ENCODE peak calls at places on chromosomes 2 and 18, in eight cellular contexts. G is stomach, N is right atrium auricular region, T is GM23248, X is fibroblast of lung, F is adrenal gland, V is H1, C is esophagus squamous epithelium. O is an unnamed sample. For H3K9me3, the result is how much of the 10 kb centered on the place peaks cover.

GRCh38 chr2:27715318-27716165 is 51.9 kb downstream of the SLC4A1AP start:
- DNase-seq in X (peak), T (peak), G (no peak), N (peak), C (no peak), F (no peak), V (no peak), O (peak)

GRCh38 chr2:152405206-152406118 is 70.5 kb downstream of the FMNL2 start:
- DNase-seq in G (no peak), T (peak), N (no peak), X (no peak), F (no peak), V (no peak), C (no peak), O (no peak)

GRCh38 chr2:78318275-78318674 is 707.2 kb upstream of the REG3G start:
- DNase-seq in N (no peak), V (no peak), C (no peak), F (no peak), G (no peak), T (no peak), X (no peak), O (no peak)

GRCh38 chr18:67266246-67266570 is 250.3 kb downstream of the DSEL start:
- DNase-seq in F (no peak), N (no peak), T (no peak), G (no peak), C (no peak), V (no peak), X (no peak), O (no peak)

GRCh38 chr2:120219291-120219690 is 3.9 kb downstream of the TMEM185B start:
- DNase-seq in V (no peak), F (peak), G (no peak), C (no peak), X (no peak), T (no peak), N (peak), O (no peak)

GRCh38 chr2:218807626-218808025 is 24.0 kb downstream of the PRKAG3 start:
- DNase-seq in X (peak), G (no peak), T (peak), V (no peak), F (no peak), C (no peak), N (peak), O (no peak)

GRCh38 chr2:50781646-50782045 is 250.3 kb downstream of the NRXN1 start:
- DNase-seq in F (no peak), T (no peak), V (no peak), X (no peak), G (no peak), N (no peak), C (no peak), O (no peak)

GRCh38 chr2:44181648-44182047 is 13.0 kb downstream of the PPM1B start:
- DNase-seq in G (no peak), N (no peak), V (no peak), F (no peak), X (no peak), T (no peak), C (no peak), O (no peak)

GRCh38 chr18:3966985-3967856 is 487.9 kb downstream of the DLGAP1 start:
- DNase-seq in T (peak), F (peak), V (no peak), N (no peak), X (no peak), G (no peak), C (no peak), O (no peak)

GRCh38 chr2:144372484-144373195 is 147.3 kb downstream of the ZEB2 start:
- DNase-seq in X (no peak), V (no peak), T (peak), N (no peak), F (no peak), C (no peak), G (no peak), O (peak)

GRCh38 chr18:8807502-8807833 is 102.1 kb downstream of the MTCL1 start:
- DNase-seq in F (no peak), X (no peak), C (no peak), N (no peak), T (no peak), G (no peak), V (no peak), O (no peak)

GRCh38 chr2:201857326-201857725 is 51.0 kb downstream of the CDK15 start:
- DNase-seq in G (no peak), X (no peak), F (no peak), N (no peak), V (no peak), C (no peak), T (no peak), O (no peak)

GRCh38 chr2:36177282-36177681 is 178.3 kb upstream of the CRIM1 start:
- DNase-seq in F (no peak), T (no peak), X (no peak), N (no peak), G (no peak), C (no peak), V (no peak), O (no peak)

GRCh38 chr2:2743164-2743571 is 412.1 kb upstream of the MYT1L start:
- DNase-seq in N (peak), G (no peak), T (peak), F (peak), C (no peak), X (no peak), V (no peak), O (peak)

GRCh38 chr18:42268793-42269192 is 313.8 kb downstream of the PIK3C3 start:
- DNase-seq in N (no peak), F (no peak), T (no peak), G (no peak), C (no peak), X (no peak), V (no peak), O (no peak)

GRCh38 chr2:129935118-129935517 is 44.3 kb upstream of the RAB6C start:
- DNase-seq in G (no peak), X (no peak), T (peak), C (no peak), N (no peak), V (no peak), F (no peak), O (no peak)

GRCh38 chr2:13005761-13006336 is 289.1 kb downstream of the TRIB2 start:
- DNase-seq in X (peak), G (no peak), T (no peak), C (no peak), F (no peak), V (no peak), N (no peak), O (no peak)

GRCh38 chr2:133422946-133423345 is 145.3 kb downstream of the NCKAP5 start:
- DNase-seq in X (peak), G (no peak), F (no peak), T (peak), V (no peak), C (no peak), N (no peak), O (no peak)

GRCh38 chr2:19434413-19434812 is 76.0 kb upstream of the OSR1 start:
- DNase-seq in X (no peak), C (no peak), T (no peak), V (no peak), F (no peak), G (no peak), N (no peak), O (no peak)

GRCh38 chr2:33529771-33530481 is 53.5 kb downstream of the RASGRP3 start:
- DNase-seq in C (no peak), X (peak), G (no peak), T (peak), N (no peak), V (no peak), F (no peak), O (peak)

GRCh38 chr2:96656540-96656939 is 14.0 kb downstream of the FER1L5 start:
- DNase-seq in T (no peak), V (no peak), C (no peak), X (no peak), F (no peak), G (no peak), N (no peak), O (no peak)

GRCh38 chr2:24471662-24472061 is 19.4 kb upstream of the NCOA1 start:
- DNase-seq in X (no peak), C (no peak), V (no peak), G (no peak), T (peak), F (no peak), N (no peak), O (peak)

GRCh38 chr2:226079677-226080076 is 680.2 kb downstream of the NYAP2 start:
- DNase-seq in G (no peak), N (no peak), X (peak), F (no peak), T (peak), C (no peak), V (no peak), O (no peak)

GRCh38 chr18:46079336-46079735 is 7.3 kb upstream of the PSTPIP2 start:
- DNase-seq in G (no peak), V (no peak), C (no peak), X (no peak), F (no peak), T (no peak), N (peak), O (no peak)

GRCh38 chr2:159083601-159084000 is 115.2 kb downstream of the TANC1 start:
- DNase-seq in V (no peak), F (no peak), T (peak), C (no peak), X (no peak), G (no peak), N (no peak), O (no peak)

GRCh38 chr2:109437325-109438090 is 176.3 kb downstream of the SEPTIN10 start:
- DNase-seq in X (no peak), G (no peak), T (no peak), N (no peak), V (no peak), C (no peak), F (no peak), O (peak)

DNA sequence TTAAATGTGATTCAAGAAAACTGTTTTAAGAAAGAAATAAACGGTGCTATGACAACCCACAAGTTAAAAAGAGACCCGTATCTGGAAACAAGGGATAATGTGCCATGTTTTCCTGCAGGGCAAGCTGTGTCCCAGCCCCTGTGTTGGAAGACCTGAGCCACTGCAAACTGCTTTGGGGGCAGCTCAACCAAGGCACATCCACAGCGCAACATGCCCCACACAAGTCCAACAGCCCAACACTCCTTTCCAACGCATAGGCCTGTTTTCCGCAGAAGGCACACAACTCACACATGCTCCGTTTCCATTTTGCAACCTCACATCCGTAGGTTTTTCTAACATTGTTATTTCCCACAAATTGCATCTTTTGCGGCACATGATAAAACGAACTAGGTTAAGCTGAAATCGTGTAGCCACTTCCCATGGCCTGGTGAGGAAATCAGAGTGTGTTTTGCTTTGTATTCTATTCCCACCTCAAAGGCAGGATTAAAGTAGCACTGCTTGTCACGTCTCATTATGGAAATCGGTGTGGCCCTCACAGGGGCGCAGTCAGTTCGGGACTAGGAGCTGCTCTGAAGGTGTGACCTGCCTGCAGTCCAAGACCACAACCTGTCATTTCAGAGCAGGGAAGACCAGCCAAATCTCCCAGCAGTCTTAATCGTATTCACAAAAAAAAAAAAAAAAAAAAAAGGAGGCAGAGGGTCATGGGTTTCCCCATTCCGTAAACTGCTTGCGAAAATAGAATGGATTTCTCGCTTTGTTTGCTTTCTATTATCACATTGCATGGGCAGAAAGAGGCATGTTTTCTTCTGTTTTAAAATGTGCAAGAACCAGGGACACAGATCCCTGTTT is 50.6 kb upstream of the ZNF516 start:
- DNase-seq in N (no peak), X (peak), C (no peak), T (no peak), F (no peak), G (no peak), V (no peak), O (no peak)
- H3K4me3 ChIP-seq in N (no peak), X (no peak), C (peak), T (no peak), F (no peak), G (no peak), V (no peak), O (no peak)

GRCh38 chr2:174840436-174840835 is 76.2 kb upstream of the CHRNA1 start:
- DNase-seq in F (no peak), X (peak), V (no peak), N (no peak), G (no peak), T (peak), C (no peak), O (peak)
- H3K27ac ChIP-seq in F (no peak), X (peak), V (no peak), N (no peak), G (no peak), T (peak), C (no peak), O (peak)

GRCh38 chr2:82879803-82880202 is 1579.3 kb downstream of the SUCLG1 start:
- DNase-seq in F (no peak), N (no peak), T (no peak), C (no peak), X (no peak), G (no peak), V (no peak), O (no peak)

GRCh38 chr2:82875891-82876290 is 1583.2 kb downstream of the SUCLG1 start:
- DNase-seq in F (no peak), T (no peak), G (no peak), N (no peak), X (no peak), V (no peak), C (no peak), O (peak)
- H3K9me3 ChIP-seq in F (under half), T (under half), G (under half), N (under half), X (under half), V (under half), C (under half), O (under half)

DNA sequence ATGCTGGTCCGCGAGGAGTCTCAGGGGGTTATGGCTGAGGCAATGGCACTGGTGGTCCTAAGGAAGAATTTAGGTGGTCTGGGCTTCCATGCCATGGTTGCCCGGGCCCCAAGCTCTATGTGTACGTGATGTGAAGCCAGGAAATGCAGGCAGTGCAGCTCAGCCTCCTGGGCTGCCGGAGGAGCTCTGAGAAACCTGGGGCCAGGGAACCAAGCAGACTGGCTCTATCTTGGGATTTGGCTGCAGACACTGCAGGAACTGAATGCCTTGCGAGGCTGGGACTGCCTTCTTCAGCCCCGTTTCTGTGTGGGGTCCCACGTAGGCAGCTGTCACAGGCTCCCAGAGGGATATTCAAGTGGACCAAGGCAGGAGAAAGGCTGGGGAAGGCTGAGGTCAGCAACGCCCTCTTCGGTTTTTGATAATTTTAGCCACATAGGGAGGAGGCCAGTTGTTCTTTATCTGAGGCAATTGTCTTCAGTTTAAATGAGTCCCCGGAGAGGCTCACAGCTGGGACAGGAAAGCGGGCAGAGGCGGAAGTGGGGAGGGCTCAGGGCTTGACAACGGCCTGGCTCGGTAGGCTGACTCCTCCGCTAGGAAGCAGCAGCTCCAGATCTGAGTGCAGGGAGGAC is 77.7 kb downstream of the RHOB start:
- DNase-seq in V (no peak), G (no peak), C (no peak), N (no peak), X (no peak), F (peak), T (no peak), O (peak)
- H3K4me3 ChIP-seq in V (no peak), G (no peak), C (no peak), N (no peak), X (no peak), F (no peak), T (no peak), O (peak)

GRCh38 chr2:47402805-47403691 is at the start of gene MSH2:
- DNase-seq in G (peak), F (peak), C (peak), T (peak), X (peak), N (peak), V (peak), O (peak)
- H3K27ac ChIP-seq in G (peak), F (no peak), C (peak), T (peak), X (peak), N (peak), V (peak), O (peak)

O was measured in SJCRH30.